ENCODE peak calls at places on chromosomes 7 and 10, in eight cellular contexts. V is ovary, Z is esophagus squamous epithelium, U is body of pancreas, T is IMR-90, G is A549, P is tibial nerve, L is uterus. M is an unnamed sample.

GRCh38 chr7:27712217-27712616 is 27.7 kb upstream of the TAX1BP1 start:
- DNase-seq in V (no peak), Z (no peak), U (no peak), T (no peak), G (no peak), P (no peak), L (no peak), M (no peak)

GRCh38 chr10:64113796-64114195 is 592.6 kb downstream of the REEP3 start:
- DNase-seq in V (no peak), Z (no peak), U (no peak), T (no peak), G (no peak), P (no peak), L (no peak), M (no peak)

GRCh38 chr7:152521420-152522337 is 85.9 kb upstream of the KMT2C start:
- DNase-seq in V (no peak), Z (no peak), U (peak; percentile 16), T (no peak), G (peak; percentile 56), P (no peak), L (no peak), M (peak; percentile 53)

GRCh38 chr10:28434063-28434462 is 98.9 kb upstream of the WAC start:
- DNase-seq in V (no peak), Z (no peak), U (no peak), T (no peak), G (no peak), P (no peak), L (no peak), M (no peak)

GRCh38 chr7:104552102-104552501 is 223.7 kb downstream of the LHFPL3 start:
- DNase-seq in V (no peak), Z (no peak), U (peak; percentile 45), T (peak; percentile 4), G (peak; percentile 16), P (peak; percentile 43), L (peak; percentile 21), M (no peak)

GRCh38 chr10:131915990-131916766 is 15.4 kb downstream of the PPP2R2D start:
- DNase-seq in V (no peak), Z (no peak), U (no peak), T (no peak), G (no peak), P (no peak), L (no peak), M (no peak)

GRCh38 chr10:119222531-119222930 is 15.2 kb downstream of the GRK5 start:
- DNase-seq in V (no peak), Z (no peak), U (peak; percentile 44), T (no peak), G (no peak), P (no peak), L (no peak), M (no peak)

GRCh38 chr10:113680172-113681111 is 730 bp downstream of the CASP7 start:
- DNase-seq in V (no peak), Z (no peak), U (peak; percentile 54), T (peak; percentile 73), G (peak; percentile 57), P (peak; percentile 52), L (peak; percentile 30), M (peak; percentile 78)

GRCh38 chr7:68571286-68571685 is 1027.0 kb upstream of the AUTS2 start:
- DNase-seq in V (no peak), Z (no peak), U (no peak), T (no peak), G (no peak), P (no peak), L (no peak), M (no peak)

GRCh38 chr7:140478361-140479061 is 794 bp downstream of the MKRN1 start:
- DNase-seq in V (peak; percentile 41), Z (no peak), U (peak; percentile 37), T (peak; percentile 27), G (peak; percentile 13), P (peak; percentile 27), L (peak; percentile 43), M (peak; percentile 59)

GRCh38 chr10:99709480-99710229 is 22.3 kb downstream of the COX15 start:
- DNase-seq in V (no peak), Z (no peak), U (no peak), T (peak; percentile 73), G (peak; percentile 19), P (no peak), L (no peak), M (no peak)

GRCh38 chr7:156456503-156457115 is 184.0 kb upstream of the RNF32 start:
- DNase-seq in V (no peak), Z (no peak), U (peak; percentile 36), T (no peak), G (no peak), P (no peak), L (no peak), M (no peak)

GRCh38 chr7:15556706-15557105 is 5.1 kb downstream of the AGMO start:
- DNase-seq in V (no peak), Z (no peak), U (no peak), T (no peak), G (no peak), P (no peak), L (no peak), M (no peak)

GRCh38 chr7:151247611-151248176 is 800 bp downstream of the SMARCD3 start:
- DNase-seq in V (no peak), Z (no peak), U (no peak), T (no peak), G (no peak), P (no peak), L (no peak), M (peak; percentile 51)

GRCh38 chr7:151246161-151247015 is 2.1 kb downstream of the SMARCD3 start:
- DNase-seq in V (no peak), Z (no peak), U (no peak), T (no peak), G (peak; percentile 34), P (no peak), L (no peak), M (no peak)

GRCh38 chr7:151245360-151246160 is 2.9 kb downstream of the SMARCD3 start:
- DNase-seq in V (peak; percentile 59), Z (no peak), U (no peak), T (no peak), G (no peak), P (no peak), L (peak; percentile 55), M (peak; percentile 61)

GRCh38 chr7:151248191-151249033 is at the start of gene SMARCD3:
- DNase-seq in V (peak; percentile 72), Z (no peak), U (peak; percentile 73), T (peak; percentile 50), G (peak; percentile 36), P (no peak), L (peak; percentile 74), M (peak; percentile 72)

DNA sequence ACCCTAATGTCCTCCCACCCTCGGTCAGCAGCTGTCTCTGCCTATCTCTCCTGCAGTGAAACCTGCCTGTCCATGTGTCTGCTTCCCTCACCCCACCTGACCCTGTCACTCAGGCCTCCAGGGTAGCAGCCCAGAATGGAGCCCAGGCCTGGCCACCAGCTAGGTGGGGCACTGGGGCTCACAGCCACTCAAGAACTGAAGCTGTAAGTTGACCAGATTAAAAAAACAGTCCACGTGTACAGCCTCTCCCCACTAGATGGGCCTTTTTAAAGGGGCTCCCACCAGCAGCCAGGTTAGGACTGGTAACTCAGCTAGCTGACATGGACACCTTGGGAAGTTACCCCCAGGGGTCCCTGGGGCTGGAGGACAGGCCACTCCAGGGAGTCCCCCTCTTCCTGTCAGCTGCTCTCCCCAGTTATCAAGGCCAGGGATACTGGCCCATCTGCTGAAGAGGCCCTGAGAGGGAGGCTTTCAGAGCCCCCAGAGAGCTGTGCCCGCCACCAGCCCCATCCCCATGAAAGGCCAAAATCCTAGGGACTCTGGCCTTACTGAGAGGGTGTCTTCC is 1.4 kb downstream of the SMARCD3 start:
- DNase-seq in V (no peak), Z (no peak), U (no peak), T (no peak), G (no peak), P (no peak), L (no peak), M (no peak)
- H3K4me3 ChIP-seq in V (peak overlapping the region; percentile 51), Z (peak overlapping the region; percentile 78), U (no peak overlapping the region), T (peak overlapping the region; percentile 56), G (no peak overlapping the region), P (peak overlapping the region; percentile 81), L (no peak overlapping the region), M (no peak overlapping the region)

DNA sequence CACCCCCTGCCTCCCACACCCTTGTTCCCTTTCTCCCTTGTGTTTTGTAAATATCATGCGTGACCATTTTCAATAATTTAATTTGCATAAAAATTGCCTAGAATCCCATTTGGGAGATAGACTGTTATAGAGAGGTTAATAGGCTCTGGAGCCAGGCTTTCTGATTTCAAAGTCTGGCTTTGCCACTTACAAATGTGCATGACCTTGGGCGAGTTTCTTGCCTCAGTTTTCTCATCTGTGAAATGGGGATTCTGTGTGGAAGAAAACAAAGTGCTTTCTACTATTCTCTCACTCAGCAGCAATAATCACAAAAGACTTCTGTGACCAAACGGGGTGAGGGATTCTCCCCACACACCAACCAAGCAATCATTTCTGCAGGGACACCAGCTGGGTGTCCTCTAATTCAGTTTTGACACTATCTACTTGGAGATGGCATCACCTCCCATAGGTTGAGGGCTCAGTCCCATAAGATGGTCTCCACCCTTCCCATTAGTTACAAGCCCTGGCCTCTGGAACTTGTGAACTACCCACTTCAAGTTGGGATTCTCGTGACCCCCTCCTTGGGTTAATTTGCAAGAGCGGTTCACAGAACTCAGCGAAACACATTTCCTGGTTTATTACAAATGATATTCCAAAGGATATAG is 3.5 kb upstream of the ZNF22 start:
- DNase-seq in V (no peak), Z (no peak), U (no peak), T (no peak), G (no peak), P (peak; percentile 5), L (no peak), M (no peak)
- H3K4me1 ChIP-seq in V (peaks cover 42% of the 10 kb centered on the region), Z (peaks cover 80% of the 10 kb centered on the region), U (peaks cover 81% of the 10 kb centered on the region), T (peaks cover 47% of the 10 kb centered on the region), G (peaks cover 3% of the 10 kb centered on the region), P (peaks cover 4% of the 10 kb centered on the region), L (peaks cover 16% of the 10 kb centered on the region), M (peaks cover 13% of the 10 kb centered on the region)

GRCh38 chr10:31759124-31759798 is 169.4 kb downstream of the ARHGAP12 start:
- DNase-seq in V (peak; percentile 43), Z (no peak), U (peak; percentile 91), T (no peak), G (peak; percentile 61), P (peak; percentile 61), L (peak; percentile 52), M (peak; percentile 82)

GRCh38 chr10:31761156-31761555 is 167.5 kb downstream of the ARHGAP12 start:
- DNase-seq in V (no peak), Z (no peak), U (no peak), T (no peak), G (no peak), P (no peak), L (no peak), M (no peak)

GRCh38 chr10:31760674-31761081 is 168.0 kb downstream of the ARHGAP12 start:
- DNase-seq in V (no peak), Z (no peak), U (no peak), T (no peak), G (no peak), P (no peak), L (no peak), M (no peak)

GRCh38 chr10:31758495-31758894 is 170.1 kb downstream of the ARHGAP12 start:
- DNase-seq in V (no peak), Z (no peak), U (no peak), T (no peak), G (no peak), P (peak; percentile 35), L (no peak), M (no peak)

GRCh38 chr10:31759816-31760626 is 168.6 kb downstream of the ARHGAP12 start:
- DNase-seq in V (peak; percentile 93), Z (peak; percentile 99), U (peak; percentile 99), T (peak; percentile 97), G (peak; percentile 94), P (peak; percentile 94), L (peak; percentile 95), M (peak; percentile 98)
- TF ChIP-seq POLR2A in V (peak; percentile 86), Z (no peak), U (peak; percentile 98), T (peak; percentile 90), G (peak; percentile 80), P (peak; percentile 92), L (peak; percentile 90), M (peak; percentile 85)

GRCh38 chr10:2714597-2714996 is 352.8 kb upstream of the PFKP start:
- DNase-seq in V (no peak), Z (no peak), U (no peak), T (no peak), G (no peak), P (no peak), L (no peak), M (no peak)
- H3K4me3 ChIP-seq in V (no peak overlapping the region), Z (no peak overlapping the region), U (no peak overlapping the region), T (no peak overlapping the region), G (no peak overlapping the region), P (no peak overlapping the region), L (no peak overlapping the region), M (no peak overlapping the region)